ENCODE peak calls at places on chromosomes 7 and 10, in seven cellular contexts. One of them, this sample, is unnamed.

GRCh38 chr7:6636741-6637543 is at the start of gene ZNF316:
- DNase-seq in activated T-cell treated with anti-CD3 and anti-CD28 coated beads, Interleukin-2, amount 50 U/mL, for 72 hours: peak
- DNase-seq in stimulated activated CD4-positive, alpha-beta T cell treated with anti-CD3 and anti-CD28 coated beads, Interleukin-15, amount 100 ng/mL, for 24 hours: peak
- DNase-seq in WTC11: no peak
- DNase-seq in HFF-Myc: no peak
- DNase-seq in NCI-H1417: peak
- DNase-seq in effector memory CD4-positive, alpha-beta T cell: peak
- DNase-seq in this sample: no peak

GRCh38 chr7:152884321-152884720 is 124.8 kb downstream of the ACTR3B start:
- DNase-seq in activated T-cell treated with anti-CD3 and anti-CD28 coated beads, Interleukin-2, amount 50 U/mL, for 72 hours: no peak
- DNase-seq in stimulated activated CD4-positive, alpha-beta T cell treated with anti-CD3 and anti-CD28 coated beads, Interleukin-15, amount 100 ng/mL, for 24 hours: no peak
- DNase-seq in WTC11: no peak
- DNase-seq in HFF-Myc: no peak
- DNase-seq in NCI-H1417: no peak
- DNase-seq in effector memory CD4-positive, alpha-beta T cell: no peak
- DNase-seq in this sample: no peak

GRCh38 chr10:12535656-12536055 is 186.3 kb downstream of the CAMK1D start:
- DNase-seq in activated T-cell treated with anti-CD3 and anti-CD28 coated beads, Interleukin-2, amount 50 U/mL, for 72 hours: no peak
- DNase-seq in stimulated activated CD4-positive, alpha-beta T cell treated with anti-CD3 and anti-CD28 coated beads, Interleukin-15, amount 100 ng/mL, for 24 hours: no peak
- DNase-seq in WTC11: no peak
- DNase-seq in HFF-Myc: no peak
- DNase-seq in NCI-H1417: no peak
- DNase-seq in effector memory CD4-positive, alpha-beta T cell: no peak
- DNase-seq in this sample: no peak

GRCh38 chr7:140640060-140640611 is 477 bp downstream of the DENND2A start:
- DNase-seq in activated T-cell treated with anti-CD3 and anti-CD28 coated beads, Interleukin-2, amount 50 U/mL, for 72 hours: peak
- DNase-seq in stimulated activated CD4-positive, alpha-beta T cell treated with anti-CD3 and anti-CD28 coated beads, Interleukin-15, amount 100 ng/mL, for 24 hours: peak
- DNase-seq in WTC11: peak
- DNase-seq in HFF-Myc: no peak
- DNase-seq in NCI-H1417: peak
- DNase-seq in effector memory CD4-positive, alpha-beta T cell: no peak
- DNase-seq in this sample: no peak

GRCh38 chr10:99530108-99531025 is 2.4 kb upstream of the NKX2-3 start:
- DNase-seq in activated T-cell treated with anti-CD3 and anti-CD28 coated beads, Interleukin-2, amount 50 U/mL, for 72 hours: no peak
- DNase-seq in stimulated activated CD4-positive, alpha-beta T cell treated with anti-CD3 and anti-CD28 coated beads, Interleukin-15, amount 100 ng/mL, for 24 hours: peak
- DNase-seq in WTC11: no peak
- DNase-seq in HFF-Myc: no peak
- DNase-seq in NCI-H1417: no peak
- DNase-seq in effector memory CD4-positive, alpha-beta T cell: no peak
- DNase-seq in this sample: no peak

GRCh38 chr7:41787951-41788350 is 85.1 kb upstream of the INHBA start:
- DNase-seq in activated T-cell treated with anti-CD3 and anti-CD28 coated beads, Interleukin-2, amount 50 U/mL, for 72 hours: no peak
- DNase-seq in stimulated activated CD4-positive, alpha-beta T cell treated with anti-CD3 and anti-CD28 coated beads, Interleukin-15, amount 100 ng/mL, for 24 hours: no peak
- DNase-seq in WTC11: no peak
- DNase-seq in HFF-Myc: no peak
- DNase-seq in NCI-H1417: no peak
- DNase-seq in effector memory CD4-positive, alpha-beta T cell: no peak
- DNase-seq in this sample: no peak

GRCh38 chr7:104415700-104416099 is 87.3 kb downstream of the LHFPL3 start:
- DNase-seq in activated T-cell treated with anti-CD3 and anti-CD28 coated beads, Interleukin-2, amount 50 U/mL, for 72 hours: no peak
- DNase-seq in stimulated activated CD4-positive, alpha-beta T cell treated with anti-CD3 and anti-CD28 coated beads, Interleukin-15, amount 100 ng/mL, for 24 hours: no peak
- DNase-seq in WTC11: no peak
- DNase-seq in HFF-Myc: no peak
- DNase-seq in NCI-H1417: no peak
- DNase-seq in effector memory CD4-positive, alpha-beta T cell: no peak
- DNase-seq in this sample: no peak

GRCh38 chr7:100691676-100692577 is 2.1 kb downstream of the GIGYF1 start:
- DNase-seq in activated T-cell treated with anti-CD3 and anti-CD28 coated beads, Interleukin-2, amount 50 U/mL, for 72 hours: peak
- DNase-seq in stimulated activated CD4-positive, alpha-beta T cell treated with anti-CD3 and anti-CD28 coated beads, Interleukin-15, amount 100 ng/mL, for 24 hours: peak
- DNase-seq in WTC11: peak
- DNase-seq in HFF-Myc: no peak
- DNase-seq in NCI-H1417: peak
- DNase-seq in effector memory CD4-positive, alpha-beta T cell: peak
- DNase-seq in this sample: peak

GRCh38 chr10:85862771-85863170 is 503.8 kb downstream of the GRID1 start:
- DNase-seq in activated T-cell treated with anti-CD3 and anti-CD28 coated beads, Interleukin-2, amount 50 U/mL, for 72 hours: no peak
- DNase-seq in stimulated activated CD4-positive, alpha-beta T cell treated with anti-CD3 and anti-CD28 coated beads, Interleukin-15, amount 100 ng/mL, for 24 hours: no peak
- DNase-seq in WTC11: no peak
- DNase-seq in HFF-Myc: no peak
- DNase-seq in NCI-H1417: no peak
- DNase-seq in effector memory CD4-positive, alpha-beta T cell: no peak
- DNase-seq in this sample: no peak

GRCh38 chr7:111089822-111090426 is 1.0 kb upstream of the LRRN3 start:
- DNase-seq in activated T-cell treated with anti-CD3 and anti-CD28 coated beads, Interleukin-2, amount 50 U/mL, for 72 hours: no peak
- DNase-seq in stimulated activated CD4-positive, alpha-beta T cell treated with anti-CD3 and anti-CD28 coated beads, Interleukin-15, amount 100 ng/mL, for 24 hours: no peak
- DNase-seq in WTC11: no peak
- DNase-seq in HFF-Myc: no peak
- DNase-seq in NCI-H1417: peak
- DNase-seq in effector memory CD4-positive, alpha-beta T cell: no peak
- DNase-seq in this sample: peak